ENCODE peak calls at places on chromosomes 2 and 18, in nine cellular contexts. W is hippocampal formation; M is AG08396; X is psoas muscle; V is putamen; G is cardiac muscle cell; B is RPMI7951; H is CD4-positive, alpha-beta T cell; K is H54. Y is an unnamed sample.

GRCh38 chr2:190722061-190722759 is 73.3 kb downstream of the NAB1 start:
- DNase-seq in W (no peak), M (no peak), X (no peak), V (no peak), G (no peak), B (peak), H (no peak), K (no peak), Y (no peak)

GRCh38 chr2:15427987-15428386 is 133.1 kb downstream of the NBAS start:
- DNase-seq in W (no peak), M (no peak), X (no peak), V (no peak), G (no peak), B (no peak), H (no peak), K (no peak), Y (no peak)

GRCh38 chr2:119218478-119219064 is 5.1 kb upstream of the STEAP3 start:
- DNase-seq in W (no peak), M (peak), X (no peak), V (no peak), G (peak), B (peak), H (no peak), K (no peak), Y (peak)

GRCh38 chr18:28789460-28789859 is 612.5 kb upstream of the CDH2 start:
- DNase-seq in W (no peak), M (no peak), X (no peak), V (no peak), G (no peak), B (no peak), H (no peak), K (no peak), Y (no peak)

GRCh38 chr2:9141706-9142460 is 64.7 kb upstream of the ASAP2 start:
- DNase-seq in W (no peak), M (no peak), X (no peak), V (no peak), G (no peak), B (no peak), H (no peak), K (no peak), Y (no peak)

GRCh38 chr2:176501652-176502051 is 232.4 kb downstream of the MTX2 start:
- DNase-seq in W (no peak), M (no peak), X (no peak), V (no peak), G (no peak), B (no peak), H (no peak), K (no peak), Y (no peak)

GRCh38 chr2:218959141-218959731 is at the start of gene CDK5R2:
- DNase-seq in W (peak), M (peak), X (peak), V (peak), G (peak), B (peak), H (peak), K (peak), Y (peak)

GRCh38 chr18:48000701-48001100 is 70.2 kb upstream of the SMAD2 start:
- DNase-seq in W (no peak), M (no peak), X (no peak), V (no peak), G (no peak), B (no peak), H (no peak), K (no peak), Y (no peak)

GRCh38 chr2:71862921-71863320 is 284.7 kb downstream of the CYP26B1 start:
- DNase-seq in W (no peak), M (no peak), X (no peak), V (no peak), G (no peak), B (no peak), H (no peak), K (no peak), Y (no peak)

GRCh38 chr18:56402872-56403516 is 235.4 kb downstream of the TXNL1 start:
- DNase-seq in W (no peak), M (peak), X (peak), V (no peak), G (peak), B (peak), H (no peak), K (peak), Y (peak)

GRCh38 chr18:34358923-34359322 is 134.2 kb upstream of the NOL4 start:
- DNase-seq in W (no peak), M (no peak), X (no peak), V (no peak), G (no peak), B (no peak), H (no peak), K (no peak), Y (no peak)

GRCh38 chr2:38823386-38823785 is 45.4 kb downstream of the GEMIN6 start:
- DNase-seq in W (no peak), M (no peak), X (no peak), V (no peak), G (peak), B (no peak), H (no peak), K (no peak), Y (no peak)

GRCh38 chr2:151363709-151364108 is 6.3 kb downstream of the TNFAIP6 start:
- DNase-seq in W (peak), M (no peak), X (no peak), V (peak), G (peak), B (no peak), H (no peak), K (no peak), Y (no peak)

GRCh38 chr2:16321872-16322271 is 343.8 kb downstream of the CYRIA start:
- DNase-seq in W (peak), M (no peak), X (no peak), V (peak), G (no peak), B (no peak), H (no peak), K (no peak), Y (no peak)

GRCh38 chr2:47888581-47889280 is 17.6 kb downstream of the FBXO11 start:
- DNase-seq in W (no peak), M (peak), X (no peak), V (no peak), G (no peak), B (no peak), H (no peak), K (no peak), Y (no peak)

GRCh38 chr2:219475697-219476604 is 22.7 kb upstream of the GMPPA start:
- DNase-seq in W (peak), M (peak), X (peak), V (no peak), G (peak), B (peak), H (peak), K (peak), Y (peak)

GRCh38 chr2:134129900-134130537 is 123.9 kb upstream of the MGAT5 start:
- DNase-seq in W (no peak), M (no peak), X (no peak), V (no peak), G (no peak), B (no peak), H (no peak), K (no peak), Y (no peak)

GRCh38 chr2:239180526-239181073 is 220.2 kb downstream of the HDAC4 start:
- DNase-seq in W (no peak), M (no peak), X (no peak), V (no peak), G (no peak), B (no peak), H (no peak), K (no peak), Y (no peak)

GRCh38 chr2:209471037-209471436 is 47.2 kb downstream of the MAP2 start:
- DNase-seq in W (no peak), M (no peak), X (no peak), V (peak), G (peak), B (peak), H (no peak), K (no peak), Y (peak)

GRCh38 chr2:191384829-191385228 is 139.6 kb downstream of the MYO1B start:
- DNase-seq in W (no peak), M (no peak), X (no peak), V (no peak), G (no peak), B (no peak), H (no peak), K (no peak), Y (peak)

GRCh38 chr18:72152935-72153334 is 391.2 kb downstream of the CBLN2 start:
- DNase-seq in W (no peak), M (no peak), X (no peak), V (no peak), G (no peak), B (no peak), H (no peak), K (no peak), Y (no peak)

GRCh38 chr2:32436150-32436549 is 79.3 kb downstream of the BIRC6 start:
- DNase-seq in W (no peak), M (no peak), X (no peak), V (no peak), G (no peak), B (no peak), H (no peak), K (no peak), Y (peak)

GRCh38 chr2:115160523-115161521 is 718.4 kb downstream of the DPP10 start:
- DNase-seq in W (peak), M (no peak), X (peak), V (no peak), G (no peak), B (no peak), H (no peak), K (no peak), Y (no peak)

GRCh38 chr2:27636766-27637165 is 7.9 kb downstream of the GPN1 start:
- DNase-seq in W (no peak), M (no peak), X (no peak), V (no peak), G (no peak), B (peak), H (no peak), K (no peak), Y (peak)

GRCh38 chr2:127523269-127523930 is 2.9 kb downstream of the IWS1 start:
- DNase-seq in W (no peak), M (no peak), X (no peak), V (no peak), G (no peak), B (no peak), H (no peak), K (no peak), Y (no peak)

GRCh38 chr2:225171350-225171749 is 129.1 kb upstream of the DOCK10 start:
- DNase-seq in W (no peak), M (no peak), X (no peak), V (peak), G (no peak), B (peak), H (no peak), K (no peak), Y (no peak)

GRCh38 chr2:175766880-175767279 is 235.2 kb downstream of the LNPK start:
- DNase-seq in W (no peak), M (peak), X (no peak), V (no peak), G (no peak), B (peak), H (no peak), K (no peak), Y (peak)

GRCh38 chr2:237995036-237995435 is 28.2 kb downstream of the UBE2F start:
- DNase-seq in W (no peak), M (no peak), X (no peak), V (no peak), G (no peak), B (no peak), H (no peak), K (no peak), Y (no peak)

GRCh38 chr2:176138526-176139169 is 9.1 kb downstream of the HOXD8 start:
- DNase-seq in W (no peak), M (no peak), X (no peak), V (no peak), G (no peak), B (peak), H (no peak), K (no peak), Y (no peak)

GRCh38 chr18:23563377-23564043 is 22.8 kb downstream of the NPC1 start:
- DNase-seq in W (no peak), M (no peak), X (no peak), V (no peak), G (peak), B (peak), H (no peak), K (no peak), Y (peak)

GRCh38 chr18:62852851-62853250 is 137.5 kb downstream of the PHLPP1 start:
- DNase-seq in W (no peak), M (no peak), X (no peak), V (no peak), G (no peak), B (no peak), H (no peak), K (no peak), Y (peak)

GRCh38 chr2:230324503-230324902 is 2.5 kb upstream of the SP140L start:
- DNase-seq in W (no peak), M (no peak), X (no peak), V (no peak), G (no peak), B (no peak), H (no peak), K (no peak), Y (no peak)

GRCh38 chr2:85947593-85947992 is 58.8 kb upstream of the ST3GAL5 start:
- DNase-seq in W (no peak), M (no peak), X (no peak), V (no peak), G (no peak), B (no peak), H (no peak), K (no peak), Y (no peak)

GRCh38 chr2:220277445-220277960 is 650.1 kb downstream of the SLC4A3 start:
- DNase-seq in W (no peak), M (peak), X (peak), V (no peak), G (peak), B (peak), H (no peak), K (no peak), Y (peak)

GRCh38 chr2:178747767-178748166 is 59.5 kb downstream of the TTN start:
- DNase-seq in W (no peak), M (no peak), X (no peak), V (no peak), G (no peak), B (peak), H (no peak), K (no peak), Y (peak)

GRCh38 chr2:206983156-206983875 is 44.0 kb downstream of the CPO start:
- DNase-seq in W (peak), M (no peak), X (no peak), V (peak), G (no peak), B (peak), H (no peak), K (no peak), Y (peak)

GRCh38 chr2:189287982-189288494 is 108.5 kb upstream of the COL5A2 start:
- DNase-seq in W (no peak), M (no peak), X (no peak), V (peak), G (peak), B (peak), H (no peak), K (no peak), Y (peak)

GRCh38 chr2:36597532-36598377 is at the start of gene FEZ2:
- DNase-seq in W (peak), M (peak), X (peak), V (peak), G (peak), B (peak), H (peak), K (peak), Y (peak)